ENCODE peak calls at places on chromosomes 11 and 22, in four cellular contexts. D, L, F and R are unnamed samples.

GRCh38 chr22:18977824-18978425 is 41.8 kb upstream of the PRODH start:
- DNase-seq in D (no peak), L (no peak), F (no peak), R (no peak)

GRCh38 chr22:44172370-44173108 is 8.2 kb upstream of the PARVG start:
- DNase-seq in D (no peak), L (no peak), F (peak; percentile 48), R (no peak)

GRCh38 chr11:65505434-65506315 is 6.8 kb downstream of the MALAT1 start:
- DNase-seq in D (no peak), L (no peak), F (no peak), R (no peak)

GRCh38 chr22:49686495-49687219 is 141.0 kb downstream of the BRD1 start:
- DNase-seq in D (no peak), L (no peak), F (no peak), R (no peak)

GRCh38 chr11:69948256-69949141 is 129.3 kb upstream of the FGF3 start:
- DNase-seq in D (peak; percentile 96), L (no peak), F (peak; percentile 42), R (peak; percentile 50)

GRCh38 chr11:132142554-132142953 is 772.1 kb downstream of the NTM start:
- DNase-seq in D (no peak), L (no peak), F (no peak), R (no peak)

GRCh38 chr22:48513446-48513845 is 1314.2 kb downstream of the BRD1 start:
- DNase-seq in D (no peak), L (no peak), F (no peak), R (no peak)

GRCh38 chr11:91047882-91048281 is 825.0 kb upstream of the CHORDC1 start:
- DNase-seq in D (no peak), L (no peak), F (peak; percentile 15), R (no peak)

GRCh38 chr11:130300567-130300966 is 14.2 kb downstream of the ZBTB44 start:
- DNase-seq in D (no peak), L (no peak), F (no peak), R (no peak)

GRCh38 chr22:24099661-24100060 is 81.6 kb upstream of the SUSD2 start:
- DNase-seq in D (no peak), L (no peak), F (no peak), R (no peak)

GRCh38 chr22:20009582-20010306 is 6.9 kb downstream of the ARVCF start:
- DNase-seq in D (no peak), L (no peak), F (no peak), R (no peak)

GRCh38 chr11:8814209-8814922 is 96.6 kb upstream of the AKIP1 start:
- DNase-seq in D (no peak), L (no peak), F (no peak), R (peak; percentile 98)

GRCh38 chr11:104668797-104669463 is 229.3 kb downstream of the CASP12 start:
- DNase-seq in D (peak; percentile 39), L (no peak), F (no peak), R (peak; percentile 92)

GRCh38 chr11:70201876-70202861 is 927 bp upstream of the FADD start:
- DNase-seq in D (no peak), L (no peak), F (no peak), R (no peak)

GRCh38 chr11:104968856-104969776 is 742 bp upstream of the CASP4 start:
- DNase-seq in D (no peak), L (no peak), F (peak; percentile 43), R (no peak)

GRCh38 chr11:81772161-81772560 is 961.5 kb downstream of the FAM181B start:
- DNase-seq in D (no peak), L (no peak), F (peak; percentile 45), R (peak; percentile 17)

GRCh38 chr11:95435628-95436353 is 204.8 kb upstream of the SESN3 start:
- DNase-seq in D (no peak), L (no peak), F (no peak), R (no peak)

GRCh38 chr11:95434489-95435057 is 203.6 kb upstream of the SESN3 start:
- DNase-seq in D (no peak), L (no peak), F (no peak), R (no peak)

GRCh38 chr11:95435192-95435591 is 204.2 kb upstream of the SESN3 start:
- DNase-seq in D (no peak), L (no peak), F (no peak), R (no peak)

GRCh38 chr11:95429376-95429907 is 198.4 kb upstream of the SESN3 start:
- DNase-seq in D (no peak), L (no peak), F (no peak), R (no peak)

DNA sequence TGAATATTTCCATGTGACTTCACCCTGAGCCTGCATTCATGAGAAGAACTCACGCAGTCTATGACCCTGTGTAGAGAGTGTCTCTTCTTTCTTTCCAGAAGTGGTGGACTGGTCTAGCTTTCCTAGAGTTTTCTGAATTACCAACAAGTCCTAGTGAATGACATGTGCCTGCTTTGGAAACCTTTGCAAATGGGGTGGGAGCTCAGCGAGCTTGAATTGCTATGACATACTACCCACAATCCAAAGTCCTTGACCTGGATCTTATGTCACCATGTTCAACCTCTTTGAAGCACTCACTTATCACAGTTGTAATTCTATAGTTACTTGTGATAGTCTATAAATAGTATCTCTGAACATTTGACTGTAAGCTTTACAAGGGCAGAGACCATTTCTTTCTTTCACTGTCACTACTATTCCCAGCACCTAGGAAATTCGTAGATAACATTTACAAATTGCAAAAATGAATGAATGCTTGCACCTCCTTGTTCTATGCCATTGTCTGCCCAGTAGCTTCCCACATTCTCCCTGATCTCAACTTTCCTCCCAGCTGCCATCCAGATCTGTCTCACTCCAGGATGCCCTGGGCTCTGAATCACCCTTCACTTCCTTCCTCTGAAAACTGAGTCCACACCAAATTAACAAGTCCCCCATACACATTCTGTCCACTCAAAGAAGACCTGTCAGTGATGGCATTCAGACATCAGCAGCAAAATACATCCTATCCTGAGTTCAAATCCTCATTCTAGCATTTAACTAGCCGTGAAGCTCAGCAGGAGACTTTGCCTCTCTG is 201.9 kb upstream of the SESN3 start:
- DNase-seq in D (no peak), L (no peak), F (no peak), R (no peak)
- TF ChIP-seq CTCF in D (no peak), L (no peak), F (no peak), R (no peak)

GRCh38 chr11:78032090-78032489 is 9.0 kb upstream of the KCTD14 start:
- DNase-seq in D (no peak), L (no peak), F (no peak), R (no peak)
- H3K27ac ChIP-seq in D (no peak overlapping the region), L (no peak overlapping the region), F (no peak overlapping the region), R (no peak overlapping the region)

DNA sequence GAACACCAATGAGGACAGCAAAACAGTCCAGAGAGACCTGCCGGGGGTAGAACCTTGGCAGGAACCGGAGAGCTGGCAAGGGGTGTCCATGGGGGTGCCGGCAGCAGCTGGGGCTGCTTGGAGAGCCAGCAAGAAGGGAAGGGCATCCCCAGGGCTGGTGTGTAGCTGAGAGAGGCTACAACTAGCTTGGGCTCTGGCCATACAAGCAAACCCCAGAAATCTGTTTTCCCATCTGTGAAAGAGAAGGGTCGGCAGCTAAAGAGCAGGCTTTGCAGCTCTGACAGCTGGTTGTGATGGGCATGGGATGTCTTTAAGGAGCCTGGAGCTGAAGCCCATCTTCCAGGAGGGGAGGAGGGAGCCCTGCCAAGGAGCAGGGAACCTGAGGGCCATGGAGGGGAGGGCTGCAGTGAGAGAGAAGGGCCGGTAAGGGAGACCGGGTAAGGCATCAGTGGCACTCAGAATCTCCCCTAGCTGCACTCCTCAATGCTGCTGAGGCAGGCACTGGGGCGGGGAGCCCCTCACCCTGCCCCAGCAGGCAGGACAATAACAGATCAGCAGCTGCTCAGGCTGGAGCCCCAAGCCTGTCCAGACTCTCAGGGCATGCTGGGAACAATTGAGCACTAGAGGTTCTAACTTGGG is 3.9 kb downstream of the CHST1 start:
- DNase-seq in D (no peak), L (no peak), F (no peak), R (no peak)
- H3K27me3 ChIP-seq in D (peaks cover 6% of the 10 kb centered on the region), L (peaks cover 63% of the 10 kb centered on the region), F (peaks cover 63% of the 10 kb centered on the region), R (peaks cover 92% of the 10 kb centered on the region)

GRCh38 chr11:68691402-68691784 is 7.0 kb downstream of the GAL start:
- DNase-seq in D (no peak), L (no peak), F (no peak), R (no peak)

GRCh38 chr11:68692115-68692514 is 7.8 kb downstream of the GAL start:
- DNase-seq in D (no peak), L (no peak), F (no peak), R (no peak)

GRCh38 chr11:68689737-68690625 is 5.6 kb downstream of the GAL start:
- DNase-seq in D (no peak), L (no peak), F (no peak), R (no peak)

GRCh38 chr11:68688881-68689280 is 4.5 kb downstream of the GAL start:
- DNase-seq in D (no peak), L (no peak), F (no peak), R (no peak)

DNA sequence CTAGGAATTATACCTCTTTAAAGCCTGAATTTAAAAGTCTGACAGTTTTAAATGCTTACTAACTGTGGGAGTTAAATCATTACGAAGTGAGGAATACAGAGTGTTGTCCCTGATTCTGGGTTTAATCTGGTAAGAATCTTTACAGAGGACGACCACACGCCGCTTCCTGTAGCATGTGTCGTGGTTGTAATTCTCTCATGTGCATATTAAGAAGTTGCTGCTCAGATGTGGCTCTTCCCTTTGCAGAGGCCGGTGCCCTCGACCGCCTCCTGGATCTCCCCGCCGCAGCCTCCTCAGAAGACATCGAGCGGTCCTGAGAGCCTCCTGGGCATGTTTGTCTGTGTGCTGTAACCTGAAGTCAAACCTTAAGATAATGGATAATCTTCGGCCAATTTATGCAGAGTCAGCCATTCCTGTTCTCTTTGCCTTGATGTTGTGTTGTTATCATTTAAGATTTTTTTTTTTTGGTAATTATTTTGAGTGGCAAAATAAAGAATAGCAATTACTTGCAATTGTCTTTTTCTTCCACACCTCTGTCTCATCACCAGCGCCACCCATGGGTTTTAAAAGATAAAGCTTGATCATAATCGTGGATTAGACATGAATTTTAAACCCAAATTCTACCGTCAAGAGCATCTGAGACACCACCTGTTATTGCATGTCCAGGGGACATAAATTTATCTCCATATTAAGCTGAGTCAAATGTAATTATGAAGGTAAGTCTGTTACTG is 6.5 kb downstream of the GAL start:
- DNase-seq in D (no peak), L (peak; percentile 3), F (no peak), R (no peak)
- TF ChIP-seq CTCF in D (peak; percentile 43), L (no peak), F (peak; percentile 17), R (peak; percentile 30)

DNA sequence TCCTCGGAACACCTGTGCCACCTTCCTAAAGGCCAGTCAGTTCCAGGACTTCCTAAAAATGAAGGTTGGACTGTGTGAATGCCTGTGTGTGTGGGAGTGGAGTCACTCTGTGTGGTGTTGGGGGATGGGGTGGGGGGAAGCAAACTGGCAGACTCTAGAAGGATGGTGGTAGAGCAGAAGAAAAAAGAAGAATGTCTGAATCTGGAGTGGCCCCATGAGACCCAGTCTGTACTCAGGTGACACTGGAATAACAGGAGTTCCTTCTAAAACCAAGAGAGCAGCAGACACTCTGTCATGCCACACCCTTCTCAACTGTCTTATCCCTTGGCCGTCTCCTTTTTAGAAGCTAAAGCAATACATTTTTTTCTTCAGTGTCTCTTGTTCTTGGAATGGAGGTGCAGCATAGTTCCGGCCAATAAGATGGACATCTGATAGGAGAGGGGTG is 82.9 kb downstream of the MAML2 start:
- DNase-seq in D (no peak), L (no peak), F (no peak), R (no peak)
- H3K27ac ChIP-seq in D (no peak overlapping the region), L (peak overlapping the region; percentile 91), F (no peak overlapping the region), R (no peak overlapping the region)